ENCODE peak calls at places on chromosomes 3 and 15, in five cellular contexts. Q is sciatic nerve; D is fibroblast of lung; H is stimulated activated CD8-positive, alpha-beta memory T cell treated with anti-CD3 and anti-CD28 coated beads, Interleukin-4, amount 100 ng/mL, for 1 hour; I is GM20000. U is an unnamed sample.

GRCh38 chr15:64527263-64527984 is 67.0 kb downstream of the ZNF609 start:
- DNase-seq in Q (no peak), D (peak), H (no peak), I (no peak), U (peak)

GRCh38 chr3:49738067-49738713 is 14.4 kb upstream of the GMPPB start:
- DNase-seq in Q (peak), D (no peak), H (no peak), I (no peak), U (no peak)

GRCh38 chr15:85589873-85590272 is 204.9 kb downstream of the KLHL25 start:
- DNase-seq in Q (no peak), D (peak), H (no peak), I (no peak), U (peak)

GRCh38 chr15:79060175-79060574 is 30.4 kb downstream of the RASGRF1 start:
- DNase-seq in Q (no peak), D (no peak), H (no peak), I (no peak), U (no peak)

GRCh38 chr3:178388473-178388872 is 147.8 kb upstream of the KCNMB2 start:
- DNase-seq in Q (no peak), D (no peak), H (no peak), I (no peak), U (no peak)

GRCh38 chr15:62125763-62126162 is 39.3 kb downstream of the C2CD4B start:
- DNase-seq in Q (no peak), D (peak), H (no peak), I (no peak), U (no peak)

GRCh38 chr3:114362815-114363214 is 69.0 kb downstream of the TIGIT start:
- DNase-seq in Q (no peak), D (peak), H (no peak), I (peak), U (peak)

GRCh38 chr15:66698318-66698961 is 3.6 kb upstream of the SMAD6 start:
- DNase-seq in Q (peak), D (peak), H (no peak), I (no peak), U (peak)

GRCh38 chr3:36796896-36797295 is 32.5 kb upstream of the DCLK3 start:
- DNase-seq in Q (no peak), D (no peak), H (no peak), I (no peak), U (peak)

GRCh38 chr3:138118863-138119766 is 3.7 kb upstream of the DZIP1L start:
- DNase-seq in Q (peak), D (peak), H (no peak), I (peak), U (peak)

GRCh38 chr3:14119651-14120050 is 5.0 kb downstream of the CHCHD4 start:
- DNase-seq in Q (no peak), D (no peak), H (no peak), I (peak), U (no peak)

GRCh38 chr3:175535351-175535750 is 676.2 kb downstream of the NAALADL2 start:
- DNase-seq in Q (no peak), D (no peak), H (no peak), I (no peak), U (no peak)

GRCh38 chr3:81823086-81823485 is 61.6 kb upstream of the GBE1 start:
- DNase-seq in Q (no peak), D (no peak), H (no peak), I (no peak), U (no peak)

GRCh38 chr15:92112180-92112579 is 258.7 kb downstream of the SLCO3A1 start:
- DNase-seq in Q (peak), D (peak), H (no peak), I (no peak), U (no peak)

GRCh38 chr3:16462679-16463078 is 50.8 kb downstream of the RFTN1 start:
- DNase-seq in Q (no peak), D (no peak), H (no peak), I (no peak), U (no peak)

GRCh38 chr3:125013095-125013494 is 42.7 kb downstream of the HEG1 start:
- DNase-seq in Q (no peak), D (no peak), H (no peak), I (no peak), U (no peak)

GRCh38 chr3:150312018-150312657 is 96.0 kb upstream of the TSC22D2 start:
- DNase-seq in Q (no peak), D (no peak), H (no peak), I (no peak), U (no peak)

GRCh38 chr15:38714309-38715072 is 149.9 kb upstream of the RASGRP1 start:
- DNase-seq in Q (peak), D (peak), H (no peak), I (no peak), U (peak)

GRCh38 chr3:155342344-155342743 is 48.9 kb upstream of the STRIT1 start:
- DNase-seq in Q (no peak), D (no peak), H (no peak), I (no peak), U (no peak)

GRCh38 chr3:187041362-187042061 is 97.8 kb downstream of the RPL39L start:
- DNase-seq in Q (no peak), D (no peak), H (peak), I (no peak), U (no peak)

GRCh38 chr3:186790261-186790981 is 7.0 kb downstream of the EIF4A2 start:
- DNase-seq in Q (no peak), D (peak), H (no peak), I (no peak), U (no peak)

GRCh38 chr3:14844386-14845170 is 25.8 kb downstream of the FGD5 start:
- DNase-seq in Q (no peak), D (no peak), H (no peak), I (no peak), U (no peak)

GRCh38 chr3:177827517-177828249 is 630.4 kb upstream of the TBL1XR1 start:
- DNase-seq in Q (no peak), D (peak), H (no peak), I (no peak), U (peak)

GRCh38 chr3:48820626-48821324 is 26.9 kb downstream of the PRKAR2A start:
- DNase-seq in Q (no peak), D (peak), H (no peak), I (no peak), U (peak)

GRCh38 chr3:127079211-127079610 is 96.3 kb downstream of the PLXNA1 start:
- DNase-seq in Q (peak), D (no peak), H (no peak), I (no peak), U (no peak)

GRCh38 chr3:148903022-148903442 is 37.9 kb downstream of the CPA3 start:
- DNase-seq in Q (no peak), D (peak), H (no peak), I (no peak), U (peak)

GRCh38 chr3:33456756-33457155 is 16.6 kb upstream of the UBP1 start:
- DNase-seq in Q (no peak), D (no peak), H (no peak), I (no peak), U (no peak)

GRCh38 chr3:43222594-43222993 is 63.7 kb upstream of the SNRK start:
- DNase-seq in Q (no peak), D (no peak), H (no peak), I (no peak), U (no peak)

GRCh38 chr3:183313331-183313730 is 60.3 kb downstream of the B3GNT5 start:
- DNase-seq in Q (no peak), D (no peak), H (no peak), I (no peak), U (no peak)

GRCh38 chr3:57252404-57252803 is 24.9 kb downstream of the APPL1 start:
- DNase-seq in Q (no peak), D (no peak), H (no peak), I (no peak), U (no peak)

GRCh38 chr3:118187221-118187620 is 847.4 kb downstream of the IGSF11 start:
- DNase-seq in Q (no peak), D (no peak), H (no peak), I (no peak), U (no peak)

GRCh38 chr3:174769171-174769570 is 90.0 kb upstream of the NAALADL2 start:
- DNase-seq in Q (no peak), D (no peak), H (no peak), I (no peak), U (no peak)

GRCh38 chr3:123758081-123758564 is 126.0 kb downstream of the MYLK start:
- DNase-seq in Q (no peak), D (peak), H (no peak), I (no peak), U (peak)

U was measured in stromal cell of bone marrow.